ENCODE peak calls at places on chromosomes 11 and 22, in nine cellular contexts. One of them, this sample, is unnamed.

GRCh38 chr11:126443120-126443519 is 87.6 kb downstream of the ST3GAL4 start:
- DNase-seq in brain microvascular endothelial cell: no peak
- DNase-seq in right lobe of liver: no peak
- DNase-seq in HL-60: no peak
- DNase-seq in GM12865: no peak
- DNase-seq in foreskin keratinocyte: no peak
- DNase-seq in choroid plexus epithelial cell: no peak
- DNase-seq in Peyer's patch: no peak
- DNase-seq in heart left ventricle: no peak
- DNase-seq in this sample: no peak

GRCh38 chr11:132674161-132674560 is 858.1 kb downstream of the OPCML start:
- DNase-seq in GM12865: no peak
- DNase-seq in choroid plexus epithelial cell: no peak
- DNase-seq in HL-60: no peak
- DNase-seq in foreskin keratinocyte: no peak
- DNase-seq in Peyer's patch: no peak
- DNase-seq in brain microvascular endothelial cell: no peak
- DNase-seq in right lobe of liver: no peak
- DNase-seq in heart left ventricle: no peak
- DNase-seq in this sample: no peak

GRCh38 chr11:71129624-71130023 is 122.8 kb downstream of the SHANK2 start:
- DNase-seq in heart left ventricle: no peak
- DNase-seq in brain microvascular endothelial cell: no peak
- DNase-seq in Peyer's patch: no peak
- DNase-seq in GM12865: no peak
- DNase-seq in foreskin keratinocyte: peak
- DNase-seq in right lobe of liver: no peak
- DNase-seq in choroid plexus epithelial cell: no peak
- DNase-seq in HL-60: no peak
- DNase-seq in this sample: no peak

GRCh38 chr11:3231550-3231850 is 717 bp downstream of the MRGPRE start:
- DNase-seq in brain microvascular endothelial cell: no peak
- DNase-seq in HL-60: no peak
- DNase-seq in Peyer's patch: no peak
- DNase-seq in foreskin keratinocyte: no peak
- DNase-seq in heart left ventricle: no peak
- DNase-seq in GM12865: no peak
- DNase-seq in right lobe of liver: no peak
- DNase-seq in choroid plexus epithelial cell: no peak
- DNase-seq in this sample: no peak

GRCh38 chr11:78594814-78595213 is 20.1 kb upstream of the NARS2 start:
- DNase-seq in HL-60: no peak
- DNase-seq in Peyer's patch: no peak
- DNase-seq in foreskin keratinocyte: no peak
- DNase-seq in choroid plexus epithelial cell: no peak
- DNase-seq in brain microvascular endothelial cell: no peak
- DNase-seq in GM12865: no peak
- DNase-seq in heart left ventricle: no peak
- DNase-seq in right lobe of liver: no peak
- DNase-seq in this sample: no peak

GRCh38 chr11:70737816-70738630 is 339.7 kb downstream of the CTTN start:
- DNase-seq in foreskin keratinocyte: no peak
- DNase-seq in HL-60: no peak
- DNase-seq in heart left ventricle: peak
- DNase-seq in Peyer's patch: no peak
- DNase-seq in choroid plexus epithelial cell: no peak
- DNase-seq in GM12865: no peak
- DNase-seq in brain microvascular endothelial cell: no peak
- DNase-seq in right lobe of liver: no peak
- DNase-seq in this sample: no peak

GRCh38 chr11:27124514-27125264 is 84.1 kb downstream of the BBOX1 start:
- DNase-seq in heart left ventricle: no peak
- DNase-seq in Peyer's patch: no peak
- DNase-seq in right lobe of liver: no peak
- DNase-seq in foreskin keratinocyte: peak
- DNase-seq in choroid plexus epithelial cell: peak
- DNase-seq in HL-60: no peak
- DNase-seq in brain microvascular endothelial cell: no peak
- DNase-seq in GM12865: no peak
- DNase-seq in this sample: no peak

GRCh38 chr11:1192741-1193325 is 30.0 kb upstream of the MUC5B start:
- DNase-seq in foreskin keratinocyte: no peak
- DNase-seq in heart left ventricle: no peak
- DNase-seq in choroid plexus epithelial cell: no peak
- DNase-seq in HL-60: no peak
- DNase-seq in Peyer's patch: peak
- DNase-seq in brain microvascular endothelial cell: no peak
- DNase-seq in right lobe of liver: peak
- DNase-seq in GM12865: no peak
- DNase-seq in this sample: peak

GRCh38 chr22:49356428-49356827 is 471.2 kb downstream of the BRD1 start:
- DNase-seq in HL-60: no peak
- DNase-seq in Peyer's patch: peak
- DNase-seq in GM12865: no peak
- DNase-seq in choroid plexus epithelial cell: no peak
- DNase-seq in brain microvascular endothelial cell: no peak
- DNase-seq in foreskin keratinocyte: no peak
- DNase-seq in right lobe of liver: no peak
- DNase-seq in heart left ventricle: no peak
- DNase-seq in this sample: no peak

GRCh38 chr11:120659076-120659475 is 147.5 kb downstream of the GRIK4 start:
- DNase-seq in brain microvascular endothelial cell: no peak
- DNase-seq in choroid plexus epithelial cell: no peak
- DNase-seq in heart left ventricle: no peak
- DNase-seq in right lobe of liver: no peak
- DNase-seq in GM12865: no peak
- DNase-seq in HL-60: no peak
- DNase-seq in Peyer's patch: no peak
- DNase-seq in foreskin keratinocyte: no peak
- DNase-seq in this sample: no peak

GRCh38 chr11:1883342-1884122 is 8.2 kb downstream of the PRR33 start:
- DNase-seq in heart left ventricle: peak
- DNase-seq in foreskin keratinocyte: no peak
- DNase-seq in brain microvascular endothelial cell: no peak
- DNase-seq in choroid plexus epithelial cell: no peak
- DNase-seq in HL-60: no peak
- DNase-seq in GM12865: no peak
- DNase-seq in Peyer's patch: peak
- DNase-seq in right lobe of liver: no peak
- DNase-seq in this sample: peak

GRCh38 chr11:126162286-126163030 is 49.0 kb downstream of the RPUSD4 start:
- DNase-seq in GM12865: no peak
- DNase-seq in HL-60: no peak
- DNase-seq in right lobe of liver: no peak
- DNase-seq in heart left ventricle: no peak
- DNase-seq in choroid plexus epithelial cell: no peak
- DNase-seq in foreskin keratinocyte: no peak
- DNase-seq in brain microvascular endothelial cell: no peak
- DNase-seq in Peyer's patch: no peak
- DNase-seq in this sample: no peak

GRCh38 chr22:39254789-39255298 is 10.1 kb upstream of the PDGFB start:
- DNase-seq in Peyer's patch: no peak
- DNase-seq in foreskin keratinocyte: no peak
- DNase-seq in brain microvascular endothelial cell: peak
- DNase-seq in HL-60: no peak
- DNase-seq in GM12865: peak
- DNase-seq in heart left ventricle: peak
- DNase-seq in choroid plexus epithelial cell: peak
- DNase-seq in right lobe of liver: no peak
- DNase-seq in this sample: no peak

GRCh38 chr11:33773399-33774355 is 643 bp downstream of the FBXO3 start:
- DNase-seq in choroid plexus epithelial cell: no peak
- DNase-seq in right lobe of liver: no peak
- DNase-seq in GM12865: peak
- DNase-seq in HL-60: no peak
- DNase-seq in heart left ventricle: no peak
- DNase-seq in brain microvascular endothelial cell: no peak
- DNase-seq in Peyer's patch: peak
- DNase-seq in foreskin keratinocyte: peak
- DNase-seq in this sample: peak

GRCh38 chr11:13269775-13270174 is 7.8 kb upstream of the BMAL1 start:
- DNase-seq in GM12865: no peak
- DNase-seq in HL-60: no peak
- DNase-seq in Peyer's patch: no peak
- DNase-seq in heart left ventricle: no peak
- DNase-seq in right lobe of liver: no peak
- DNase-seq in foreskin keratinocyte: peak
- DNase-seq in choroid plexus epithelial cell: no peak
- DNase-seq in brain microvascular endothelial cell: peak
- DNase-seq in this sample: no peak

GRCh38 chr22:35352214-35353111 is 28.4 kb upstream of the HMOX1 start:
- DNase-seq in brain microvascular endothelial cell: no peak
- DNase-seq in right lobe of liver: peak
- DNase-seq in foreskin keratinocyte: no peak
- DNase-seq in choroid plexus epithelial cell: no peak
- DNase-seq in HL-60: peak
- DNase-seq in GM12865: peak
- DNase-seq in heart left ventricle: peak
- DNase-seq in Peyer's patch: peak
- DNase-seq in this sample: peak

GRCh38 chr11:24386551-24387404 is 110.1 kb upstream of the LUZP2 start:
- DNase-seq in choroid plexus epithelial cell: peak
- DNase-seq in brain microvascular endothelial cell: peak
- DNase-seq in heart left ventricle: no peak
- DNase-seq in Peyer's patch: no peak
- DNase-seq in foreskin keratinocyte: peak
- DNase-seq in HL-60: no peak
- DNase-seq in right lobe of liver: no peak
- DNase-seq in GM12865: peak
- DNase-seq in this sample: no peak
- TF ChIP-seq CTCF in choroid plexus epithelial cell: peak
- TF ChIP-seq CTCF in brain microvascular endothelial cell: peak
- TF ChIP-seq CTCF in heart left ventricle: peak
- TF ChIP-seq CTCF in Peyer's patch: no peak
- TF ChIP-seq CTCF in foreskin keratinocyte: peak
- TF ChIP-seq CTCF in HL-60: no peak
- TF ChIP-seq CTCF in right lobe of liver: peak
- TF ChIP-seq CTCF in GM12865: no peak
- TF ChIP-seq CTCF in this sample: peak

DNA sequence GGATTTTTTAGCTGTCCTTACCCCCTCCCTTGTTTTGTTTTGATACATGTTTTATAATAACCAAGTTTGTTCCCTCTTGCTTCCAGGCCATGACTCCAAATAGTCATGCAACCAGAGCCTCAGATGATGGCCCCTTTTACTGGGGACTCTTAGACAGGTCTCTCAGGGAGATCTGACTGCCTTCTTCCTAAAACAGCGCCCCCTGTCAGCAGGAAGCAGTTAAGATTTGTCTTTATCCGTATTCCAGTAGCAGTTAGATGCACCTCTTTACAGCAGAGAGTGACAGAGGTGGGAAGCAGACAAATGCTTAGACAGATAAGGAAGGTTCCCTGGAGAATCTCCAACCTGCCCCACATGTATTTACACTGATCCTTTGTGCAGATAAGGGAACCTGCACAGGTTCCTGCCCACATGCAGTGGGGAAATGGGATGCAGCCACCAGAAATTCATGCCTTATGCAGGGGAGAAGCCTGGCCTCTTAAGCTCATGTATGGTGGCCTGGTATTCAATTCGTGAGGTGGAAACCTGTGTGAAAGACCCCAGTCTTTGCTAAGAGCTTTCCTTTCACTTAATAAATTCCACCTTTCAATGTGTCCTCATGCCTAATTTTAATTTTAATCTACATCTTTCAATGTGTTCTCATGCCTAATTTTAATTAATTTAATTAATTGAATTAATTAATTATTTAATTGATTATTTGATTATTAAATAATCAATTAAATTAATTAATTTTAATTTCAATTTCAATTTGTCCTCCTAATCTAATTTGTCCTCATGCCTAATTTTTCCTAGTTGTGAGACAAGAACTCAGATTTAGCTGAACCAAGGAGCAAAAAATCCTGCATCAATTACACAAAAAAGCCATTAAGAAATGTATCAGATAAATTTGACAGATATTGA is 11.5 kb upstream of the GLYAT start:
- DNase-seq in choroid plexus epithelial cell: no peak
- DNase-seq in HL-60: no peak
- DNase-seq in GM12865: peak
- DNase-seq in right lobe of liver: no peak
- DNase-seq in Peyer's patch: no peak
- DNase-seq in brain microvascular endothelial cell: no peak
- DNase-seq in heart left ventricle: no peak
- DNase-seq in foreskin keratinocyte: no peak
- DNase-seq in this sample: no peak
- TF ChIP-seq CTCF in choroid plexus epithelial cell: no peak
- TF ChIP-seq CTCF in HL-60: no peak
- TF ChIP-seq CTCF in GM12865: peak
- TF ChIP-seq CTCF in right lobe of liver: no peak
- TF ChIP-seq CTCF in Peyer's patch: no peak
- TF ChIP-seq CTCF in brain microvascular endothelial cell: peak
- TF ChIP-seq CTCF in heart left ventricle: no peak
- TF ChIP-seq CTCF in foreskin keratinocyte: peak
- TF ChIP-seq CTCF in this sample: no peak

GRCh38 chr22:20771918-20772625 is 1.8 kb upstream of the SERPIND1 start:
- DNase-seq in HL-60: no peak
- DNase-seq in foreskin keratinocyte: no peak
- DNase-seq in heart left ventricle: no peak
- DNase-seq in choroid plexus epithelial cell: no peak
- DNase-seq in right lobe of liver: peak
- DNase-seq in GM12865: no peak
- DNase-seq in Peyer's patch: no peak
- DNase-seq in brain microvascular endothelial cell: no peak
- DNase-seq in this sample: no peak
- TF ChIP-seq CTCF in HL-60: no peak
- TF ChIP-seq CTCF in foreskin keratinocyte: peak
- TF ChIP-seq CTCF in heart left ventricle: no peak
- TF ChIP-seq CTCF in choroid plexus epithelial cell: peak
- TF ChIP-seq CTCF in right lobe of liver: peak
- TF ChIP-seq CTCF in GM12865: no peak
- TF ChIP-seq CTCF in Peyer's patch: no peak
- TF ChIP-seq CTCF in brain microvascular endothelial cell: peak
- TF ChIP-seq CTCF in this sample: no peak

GRCh38 chr11:113689711-113690618 is 16.1 kb downstream of the TMPRSS5 start:
- DNase-seq in choroid plexus epithelial cell: no peak
- DNase-seq in foreskin keratinocyte: no peak
- DNase-seq in HL-60: no peak
- DNase-seq in heart left ventricle: no peak
- DNase-seq in GM12865: no peak
- DNase-seq in Peyer's patch: no peak
- DNase-seq in brain microvascular endothelial cell: no peak
- DNase-seq in right lobe of liver: no peak
- DNase-seq in this sample: no peak

GRCh38 chr11:113694390-113694789 is 11.7 kb downstream of the TMPRSS5 start:
- DNase-seq in choroid plexus epithelial cell: no peak
- DNase-seq in heart left ventricle: no peak
- DNase-seq in brain microvascular endothelial cell: no peak
- DNase-seq in GM12865: no peak
- DNase-seq in right lobe of liver: no peak
- DNase-seq in Peyer's patch: no peak
- DNase-seq in foreskin keratinocyte: no peak
- DNase-seq in HL-60: no peak
- DNase-seq in this sample: no peak

GRCh38 chr11:113693030-113693429 is 13.1 kb downstream of the TMPRSS5 start:
- DNase-seq in HL-60: no peak
- DNase-seq in right lobe of liver: no peak
- DNase-seq in GM12865: no peak
- DNase-seq in Peyer's patch: no peak
- DNase-seq in brain microvascular endothelial cell: no peak
- DNase-seq in choroid plexus epithelial cell: no peak
- DNase-seq in foreskin keratinocyte: no peak
- DNase-seq in heart left ventricle: no peak
- DNase-seq in this sample: no peak

GRCh38 chr11:113695207-113695606 is 10.9 kb downstream of the TMPRSS5 start:
- DNase-seq in choroid plexus epithelial cell: no peak
- DNase-seq in right lobe of liver: no peak
- DNase-seq in brain microvascular endothelial cell: no peak
- DNase-seq in heart left ventricle: no peak
- DNase-seq in HL-60: no peak
- DNase-seq in GM12865: no peak
- DNase-seq in foreskin keratinocyte: no peak
- DNase-seq in Peyer's patch: no peak
- DNase-seq in this sample: no peak

GRCh38 chr11:113690619-113691569 is 15.2 kb downstream of the TMPRSS5 start:
- DNase-seq in brain microvascular endothelial cell: peak
- DNase-seq in GM12865: peak
- DNase-seq in heart left ventricle: peak
- DNase-seq in right lobe of liver: no peak
- DNase-seq in foreskin keratinocyte: peak
- DNase-seq in choroid plexus epithelial cell: peak
- DNase-seq in HL-60: peak
- DNase-seq in Peyer's patch: peak
- DNase-seq in this sample: no peak
- TF ChIP-seq CTCF in brain microvascular endothelial cell: peak
- TF ChIP-seq CTCF in GM12865: peak
- TF ChIP-seq CTCF in heart left ventricle: peak
- TF ChIP-seq CTCF in right lobe of liver: peak
- TF ChIP-seq CTCF in foreskin keratinocyte: peak
- TF ChIP-seq CTCF in choroid plexus epithelial cell: peak
- TF ChIP-seq CTCF in HL-60: no peak
- TF ChIP-seq CTCF in Peyer's patch: no peak
- TF ChIP-seq CTCF in this sample: no peak